ENCODE peak calls at places on chromosomes 3 and 15, in ten cellular contexts. C, U, V, X, P, Z, K, J, W and E are unnamed samples.

GRCh38 chr3:124107491-124107890 is 115.6 kb upstream of the ROPN1 start:
- DNase-seq in C (no peak), U (no peak), V (no peak), X (no peak), P (no peak), Z (no peak), K (no peak), J (no peak), W (peak), E (no peak)

GRCh38 chr3:49628249-49628648 is 45.9 kb upstream of the APEH start:
- DNase-seq in C (no peak), U (no peak), V (no peak), X (no peak), P (no peak), Z (no peak), K (no peak), J (no peak), W (no peak), E (no peak)

GRCh38 chr3:55461896-55462295 is 25.2 kb downstream of the WNT5A start:
- DNase-seq in C (no peak), U (no peak), V (no peak), X (peak), P (no peak), Z (no peak), K (no peak), J (no peak), W (peak), E (no peak)

GRCh38 chr3:160804762-160805161 is 48.7 kb downstream of the PPM1L start:
- DNase-seq in C (peak), U (no peak), V (no peak), X (peak), P (no peak), Z (no peak), K (no peak), J (no peak), W (no peak), E (no peak)

GRCh38 chr3:69747511-69748248 is 8.4 kb downstream of the MITF start:
- DNase-seq in C (no peak), U (no peak), V (no peak), X (no peak), P (no peak), Z (no peak), K (no peak), J (peak), W (no peak), E (no peak)

GRCh38 chr15:75673426-75674247 is 25.9 kb downstream of the SNX33 start:
- DNase-seq in C (peak), U (no peak), V (no peak), X (peak), P (no peak), Z (no peak), K (no peak), J (no peak), W (peak), E (no peak)

GRCh38 chr3:171038342-171038741 is 11.8 kb upstream of the SLC2A2 start:
- DNase-seq in C (no peak), U (no peak), V (no peak), X (no peak), P (no peak), Z (no peak), K (no peak), J (no peak), W (no peak), E (no peak)

GRCh38 chr15:59611277-59612260 is at the start of gene GCNT3:
- DNase-seq in C (no peak), U (no peak), V (no peak), X (peak), P (no peak), Z (no peak), K (no peak), J (no peak), W (peak), E (no peak)

GRCh38 chr15:67253517-67254237 is 784 bp downstream of the AAGAB start:
- DNase-seq in C (no peak), U (no peak), V (no peak), X (no peak), P (no peak), Z (no peak), K (no peak), J (no peak), W (peak), E (no peak)

GRCh38 chr15:48794697-48795134 is 16.2 kb downstream of the CEP152 start:
- DNase-seq in C (no peak), U (no peak), V (no peak), X (no peak), P (peak), Z (peak), K (no peak), J (no peak), W (peak), E (no peak)

GRCh38 chr3:31958721-31959152 is 22.3 kb downstream of the OSBPL10 start:
- DNase-seq in C (no peak), U (no peak), V (no peak), X (no peak), P (no peak), Z (no peak), K (peak), J (no peak), W (no peak), E (no peak)

GRCh38 chr15:74320358-74321247 is 46.8 kb downstream of the CYP11A1 start:
- DNase-seq in C (peak), U (no peak), V (no peak), X (no peak), P (peak), Z (no peak), K (peak), J (peak), W (no peak), E (peak)

GRCh38 chr3:167941234-167941995 is 154.3 kb downstream of the GOLIM4 start:
- DNase-seq in C (no peak), U (peak), V (no peak), X (peak), P (peak), Z (no peak), K (no peak), J (no peak), W (peak), E (no peak)

GRCh38 chr3:88767746-88768145 is 339.7 kb upstream of the EPHA3 start:
- DNase-seq in C (no peak), U (no peak), V (no peak), X (no peak), P (no peak), Z (no peak), K (no peak), J (no peak), W (no peak), E (no peak)

GRCh38 chr3:158768881-158769518 is 32.9 kb upstream of the MFSD1 start:
- DNase-seq in C (no peak), U (peak), V (no peak), X (peak), P (peak), Z (no peak), K (no peak), J (no peak), W (peak), E (no peak)

GRCh38 chr15:37050345-37050744 is 50.0 kb downstream of the MEIS2 start:
- DNase-seq in C (no peak), U (no peak), V (no peak), X (no peak), P (no peak), Z (no peak), K (no peak), J (no peak), W (no peak), E (no peak)

GRCh38 chr3:156258301-156258700 is 137.9 kb downstream of the KCNAB1 start:
- DNase-seq in C (no peak), U (no peak), V (no peak), X (no peak), P (no peak), Z (no peak), K (no peak), J (no peak), W (no peak), E (no peak)

GRCh38 chr3:168988867-168989266 is 674.6 kb downstream of the MECOM start:
- DNase-seq in C (no peak), U (no peak), V (no peak), X (no peak), P (no peak), Z (no peak), K (no peak), J (no peak), W (no peak), E (no peak)

GRCh38 chr3:196523841-196524240 is 8.7 kb upstream of the SMCO1 start:
- DNase-seq in C (no peak), U (no peak), V (no peak), X (no peak), P (no peak), Z (no peak), K (no peak), J (no peak), W (no peak), E (no peak)

GRCh38 chr3:99925584-99925983 is 107.9 kb downstream of the CMSS1 start:
- DNase-seq in C (no peak), U (peak), V (no peak), X (peak), P (peak), Z (no peak), K (no peak), J (no peak), W (peak), E (no peak)

GRCh38 chr3:158458464-158458863 is 112.5 kb upstream of the MLF1 start:
- DNase-seq in C (no peak), U (no peak), V (no peak), X (no peak), P (no peak), Z (no peak), K (no peak), J (no peak), W (peak), E (no peak)

GRCh38 chr3:197430502-197430901 is 125.3 kb downstream of the BDH1 start:
- DNase-seq in C (no peak), U (no peak), V (no peak), X (no peak), P (no peak), Z (no peak), K (no peak), J (no peak), W (no peak), E (no peak)

GRCh38 chr3:165839296-165840076 is 2.3 kb upstream of the BCHE start:
- DNase-seq in C (no peak), U (no peak), V (no peak), X (no peak), P (no peak), Z (no peak), K (no peak), J (no peak), W (peak), E (peak)

GRCh38 chr3:134898315-134898714 is 103.3 kb downstream of the EPHB1 start:
- DNase-seq in C (no peak), U (no peak), V (peak), X (no peak), P (no peak), Z (no peak), K (no peak), J (no peak), W (no peak), E (no peak)

GRCh38 chr15:57333487-57333886 is 42.8 kb upstream of the CGNL1 start:
- DNase-seq in C (no peak), U (no peak), V (no peak), X (peak), P (no peak), Z (no peak), K (no peak), J (no peak), W (peak), E (no peak)

GRCh38 chr3:94896994-94897393 is 834.1 kb downstream of the NSUN3 start:
- DNase-seq in C (no peak), U (no peak), V (no peak), X (no peak), P (no peak), Z (no peak), K (no peak), J (no peak), W (no peak), E (no peak)

GRCh38 chr15:52349062-52349700 is 53.6 kb upstream of the MYO5C start:
- DNase-seq in C (no peak), U (no peak), V (no peak), X (peak), P (no peak), Z (no peak), K (no peak), J (no peak), W (peak), E (no peak)

GRCh38 chr3:190970560-190970959 is 108.1 kb upstream of the GMNC start:
- DNase-seq in C (no peak), U (no peak), V (no peak), X (no peak), P (no peak), Z (no peak), K (no peak), J (no peak), W (no peak), E (no peak)

GRCh38 chr15:70879386-70879785 is 12.8 kb downstream of the THAP10 start:
- DNase-seq in C (no peak), U (peak), V (no peak), X (peak), P (peak), Z (no peak), K (no peak), J (no peak), W (peak), E (no peak)